ENCODE peak calls at places on chromosome 16, in nine cellular contexts. G is IMR-90, H is A549, Q is body of pancreas, D is testis, S is HepG2, E is adrenal gland, O is prostate gland, K is stomach. Y is an unnamed sample.
A peak's percentile ranks its signal among the peaks of the same experiment; 100 is the strongest.

GRCh38 chr16:28324235-28324886 is 32.0 kb downstream of the SBK1 start:
- DNase-seq in H (no peak), Q (no peak), O (peak; percentile 20), K (peak; percentile 25), S (peak; percentile 88), D (no peak), G (no peak), E (no peak), Y (no peak)

GRCh38 chr16:86048221-86048620 is 149.3 kb downstream of the IRF8 start:
- DNase-seq in D (no peak), G (no peak), Q (no peak), S (no peak), O (no peak), E (no peak), H (no peak), K (no peak), Y (no peak)

GRCh38 chr16:609316-609715 is 19.4 kb downstream of the RAB40C start:
- DNase-seq in O (no peak), Q (no peak), K (no peak), H (no peak), D (no peak), E (no peak), S (no peak), G (no peak), Y (no peak)

GRCh38 chr16:54135361-54136275 is 151.0 kb downstream of the IRX3 start:
- DNase-seq in Q (no peak), D (no peak), K (no peak), G (peak; percentile 68), S (no peak), E (no peak), O (no peak), H (no peak), Y (no peak)

GRCh38 chr16:64311241-64311640 is 810.6 kb downstream of the CDH11 start:
- DNase-seq in E (no peak), Q (no peak), K (no peak), S (no peak), H (no peak), G (no peak), D (no peak), O (no peak), Y (no peak)

GRCh38 chr16:30369938-30370443 is 303 bp downstream of the TBC1D10B start:
- DNase-seq in E (no peak), D (no peak), K (no peak), Q (no peak), S (no peak), H (no peak), O (no peak), G (no peak), Y (no peak)

GRCh38 chr16:11001611-11002010 is 57.2 kb downstream of the CLEC16A start:
- DNase-seq in E (no peak), O (no peak), D (no peak), G (no peak), K (no peak), S (no peak), Q (no peak), H (no peak), Y (no peak)

GRCh38 chr16:50933257-50933656 is 191.4 kb downstream of the CYLD start:
- DNase-seq in D (no peak), Q (no peak), K (no peak), S (no peak), O (no peak), H (no peak), E (no peak), G (no peak), Y (no peak)

GRCh38 chr16:2086136-2086742 is 38.5 kb downstream of the TSC2 start:
- DNase-seq in K (peak; percentile 36), G (no peak), H (no peak), Q (no peak), S (no peak), D (no peak), E (no peak), O (peak; percentile 84), Y (no peak)

GRCh38 chr16:1773703-1774455 is 945 bp upstream of the MRPS34 start:
- DNase-seq in E (peak; percentile 65), O (no peak), D (no peak), K (peak; percentile 70), G (peak; percentile 24), Q (no peak), H (no peak), S (no peak), Y (peak; percentile 70)

GRCh38 chr16:64615647-64616280 is 506.1 kb downstream of the CDH11 start:
- DNase-seq in S (no peak), K (no peak), G (peak; percentile 1), E (no peak), Q (peak; percentile 26), D (no peak), O (no peak), H (no peak), Y (no peak)

GRCh38 chr16:6684076-6684673 is 648.5 kb upstream of the RBFOX1 start:
- DNase-seq in D (peak; percentile 25), O (peak; percentile 10), E (peak; percentile 17), Q (peak; percentile 11), G (no peak), H (peak; percentile 3), S (peak; percentile 5), K (no peak), Y (no peak)

GRCh38 chr16:56221995-56222394 is 30.7 kb downstream of the GNAO1 start:
- DNase-seq in H (no peak), K (no peak), S (no peak), G (no peak), D (no peak), E (no peak), Q (no peak), O (no peak), Y (no peak)

GRCh38 chr16:56225013-56225742 is 33.9 kb downstream of the GNAO1 start:
- DNase-seq in Q (no peak), O (no peak), S (no peak), D (no peak), H (no peak), K (no peak), E (no peak), G (no peak), Y (no peak)

GRCh38 chr16:56226187-56226586 is 34.9 kb downstream of the GNAO1 start:
- DNase-seq in D (no peak), S (no peak), O (no peak), Q (no peak), K (no peak), H (no peak), E (no peak), G (no peak), Y (no peak)

GRCh38 chr16:56226840-56227525 is 35.7 kb downstream of the GNAO1 start:
- DNase-seq in H (no peak), G (no peak), D (no peak), E (no peak), K (no peak), Q (no peak), S (no peak), O (no peak), Y (no peak)

GRCh38 chr16:56222482-56222997 is 31.3 kb downstream of the GNAO1 start:
- DNase-seq in S (no peak), H (no peak), D (no peak), G (no peak), K (no peak), O (no peak), Q (no peak), E (no peak), Y (no peak)
- H3K27ac ChIP-seq in S (no peak overlapping the region), H (no peak overlapping the region), D (no peak overlapping the region), G (no peak overlapping the region), K (no peak overlapping the region), O (no peak overlapping the region), Q (no peak overlapping the region), E (no peak overlapping the region), Y (no peak overlapping the region)

DNA sequence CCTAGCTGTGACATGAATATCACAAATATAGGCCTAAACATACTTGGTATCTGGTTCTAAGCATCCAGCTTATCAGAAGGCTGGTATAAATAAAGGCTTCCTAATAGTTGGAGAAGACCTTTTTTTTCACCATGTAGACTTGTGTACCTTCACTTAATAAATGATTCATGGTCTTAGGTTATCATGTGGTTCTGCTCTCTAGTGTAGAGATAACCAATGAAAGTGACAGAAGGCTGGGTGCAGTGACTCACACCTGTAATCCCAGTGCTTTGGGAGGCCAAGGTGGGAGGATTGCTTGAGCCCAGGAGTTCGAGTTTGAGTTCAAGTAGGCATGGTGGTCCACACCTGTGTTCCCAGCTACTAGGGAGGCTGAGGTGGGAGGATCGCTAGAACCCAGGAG is 3.1 kb downstream of the DDX19A start:
- DNase-seq in G (no peak), Q (no peak), E (no peak), O (no peak), S (no peak), K (no peak), H (no peak), D (no peak), Y (no peak)
- TF ChIP-seq POLR2A in G (no peak), Q (no peak), E (no peak), O (no peak), S (no peak), K (no peak), H (no peak), D (no peak), Y (no peak)

GRCh38 chr16:31780342-31780741 is 93.3 kb upstream of the ZNF267 start:
- DNase-seq in S (no peak), E (no peak), K (no peak), G (no peak), H (no peak), D (no peak), O (no peak), Q (no peak), Y (no peak)

DNA sequence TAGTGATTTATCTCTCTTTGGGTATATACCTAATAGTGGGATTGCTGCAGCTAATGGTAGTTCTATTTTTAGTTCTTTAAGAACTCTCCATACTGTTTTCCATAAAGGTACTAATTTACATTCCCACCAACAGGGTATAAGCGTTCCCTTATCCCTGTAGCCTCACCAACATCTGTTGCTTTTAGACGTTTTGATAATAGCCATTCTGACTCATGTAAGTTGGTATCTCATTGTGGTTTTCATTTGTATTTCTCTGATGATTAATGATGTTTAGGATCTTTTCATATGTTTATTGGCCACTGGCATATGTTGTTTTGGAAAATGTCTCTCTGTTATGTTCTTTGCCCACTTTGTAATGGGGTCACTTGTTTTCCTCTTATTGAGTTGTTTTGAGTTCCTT is 88.5 kb upstream of the ZNF267 start:
- DNase-seq in H (no peak), G (no peak), O (no peak), S (no peak), K (no peak), E (no peak), Q (no peak), D (no peak), Y (no peak)
- H3K9me3 ChIP-seq in H (peaks cover 2% of the 10 kb centered on the region), G (peaks cover 8% of the 10 kb centered on the region), O (no peaks in the 10 kb centered on the region), S (peaks cover 87% of the 10 kb centered on the region), K (peaks cover 59% of the 10 kb centered on the region), E (no peaks in the 10 kb centered on the region), Q (no peaks in the 10 kb centered on the region), D (no peaks in the 10 kb centered on the region), Y (peaks cover 28% of the 10 kb centered on the region)

DNA sequence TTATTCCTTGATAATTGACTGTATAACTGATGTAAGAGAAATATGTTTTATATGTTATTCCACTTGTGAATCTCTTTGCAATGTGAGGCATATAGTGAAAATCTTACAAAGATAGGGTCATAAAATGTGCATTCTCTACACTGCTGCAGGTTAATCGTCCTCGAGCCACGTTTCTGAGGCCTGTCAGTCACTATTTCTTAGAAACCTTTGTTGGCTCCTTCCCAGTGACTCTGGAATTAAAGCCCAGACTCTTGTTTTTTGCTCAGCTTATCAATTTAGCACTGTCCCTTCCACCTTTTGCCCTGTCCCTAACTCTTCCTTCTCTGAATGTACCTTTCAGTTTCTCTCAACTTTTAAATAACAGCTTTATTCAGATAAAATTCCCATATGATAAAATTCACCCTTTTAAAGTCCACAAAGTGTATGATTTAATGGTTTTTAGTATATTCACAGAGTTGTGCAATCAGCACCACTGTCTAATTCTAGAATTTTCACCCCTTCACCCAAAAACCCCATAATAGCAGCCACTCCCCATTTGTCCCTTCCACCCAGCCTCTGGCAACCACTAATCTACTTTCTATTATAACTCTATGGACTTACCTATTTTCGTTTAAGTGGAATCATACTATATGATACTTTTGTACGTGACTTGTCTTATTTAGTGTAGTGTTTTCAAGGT is 8.6 kb downstream of the TNRC6A start:
- DNase-seq in G (no peak), D (no peak), E (no peak), O (no peak), S (no peak), H (no peak), Q (no peak), K (no peak), Y (no peak)
- H3K27ac ChIP-seq in G (peak overlapping the region; percentile 73), D (peak overlapping the region; percentile 44), E (peak overlapping the region; percentile 69), O (no peak overlapping the region), S (peak overlapping the region; percentile 70), H (peak overlapping the region; percentile 36), Q (peak overlapping the region; percentile 16), K (peak overlapping the region; percentile 64), Y (no peak overlapping the region)